ENCODE peak calls at places on chromosomes 6 and 20, in seven cellular contexts. S is A549, V is bronchial epithelial cell, Q is right lobe of liver, C is upper lobe of right lung, U is fibroblast of pulmonary artery, F is H9. E is an unnamed sample.

GRCh38 chr6:116370717-116371383 is at the start of gene DSE:
- DNase-seq in V (peak; percentile 73), U (peak; percentile 84), F (peak; percentile 85), S (peak; percentile 55), Q (peak; percentile 80), C (peak; percentile 92), E (peak; percentile 85)

GRCh38 chr6:7469696-7470095 is 71.8 kb upstream of the DSP start:
- DNase-seq in U (peak; percentile 27), V (no peak), Q (no peak), S (no peak), F (no peak), C (no peak), E (no peak)

GRCh38 chr6:71043902-71044301 is 87.0 kb upstream of the B3GAT2 start:
- DNase-seq in V (peak; percentile 5), F (no peak), Q (no peak), S (no peak), U (peak; percentile 20), C (no peak), E (no peak)

GRCh38 chr6:137490961-137491360 is 3.2 kb downstream of the OLIG3 start:
- DNase-seq in U (no peak), C (no peak), S (no peak), Q (no peak), V (no peak), F (peak; percentile 51), E (no peak)

GRCh38 chr6:111803804-111804203 is 69.4 kb downstream of the FYN start:
- DNase-seq in U (no peak), S (no peak), Q (no peak), V (no peak), C (no peak), F (no peak), E (no peak)

GRCh38 chr6:132995009-132995408 is 180.6 kb downstream of the RPS12 start:
- DNase-seq in U (no peak), S (no peak), Q (no peak), C (no peak), V (no peak), F (no peak), E (no peak)

GRCh38 chr20:2451939-2452732 is 18.5 kb downstream of the SNRPB start:
- DNase-seq in Q (peak; percentile 75), S (peak; percentile 81), C (no peak), F (peak; percentile 83), U (peak; percentile 84), V (peak; percentile 63), E (peak; percentile 90)

GRCh38 chr20:11972478-11972877 is 54.8 kb downstream of the BTBD3 start:
- DNase-seq in C (no peak), Q (no peak), U (no peak), F (no peak), S (no peak), V (no peak), E (no peak)

GRCh38 chr20:48153105-48153504 is 367.8 kb upstream of the SULF2 start:
- DNase-seq in C (no peak), V (no peak), F (no peak), U (no peak), S (no peak), Q (no peak), E (no peak)

GRCh38 chr6:110831405-110831804 is 16.1 kb upstream of the CDK19 start:
- DNase-seq in C (no peak), F (no peak), Q (no peak), U (no peak), S (no peak), V (no peak), E (no peak)

GRCh38 chr20:32574296-32575226 is 10.6 kb downstream of the NOL4L start:
- DNase-seq in C (no peak), S (peak; percentile 69), F (peak; percentile 64), V (peak; percentile 55), Q (no peak), U (peak; percentile 92), E (no peak)

GRCh38 chr20:10429443-10429981 is 4.5 kb downstream of the MKKS start:
- DNase-seq in S (no peak), U (no peak), Q (no peak), F (no peak), C (no peak), V (no peak), E (no peak)

GRCh38 chr6:100614933-100615332 is 150.2 kb upstream of the SIM1 start:
- DNase-seq in F (no peak), C (no peak), Q (no peak), S (no peak), V (no peak), U (no peak), E (no peak)

GRCh38 chr6:15874821-15875220 is 212.0 kb upstream of the DTNBP1 start:
- DNase-seq in F (no peak), C (no peak), U (peak; percentile 39), S (no peak), Q (no peak), V (peak; percentile 38), E (no peak)

GRCh38 chr6:83055366-83055964 is 10.2 kb downstream of the UBE3D start:
- DNase-seq in Q (no peak), C (no peak), S (peak; percentile 17), V (no peak), F (peak; percentile 40), U (peak; percentile 66), E (peak; percentile 55)

GRCh38 chr20:3316131-3316530 is 77.1 kb upstream of the SLC4A11 start:
- DNase-seq in S (no peak), F (no peak), U (no peak), V (no peak), C (no peak), Q (no peak), E (no peak)

GRCh38 chr6:85460951-85461805 is 11.3 kb downstream of the NT5E start:
- DNase-seq in Q (no peak), S (no peak), V (no peak), U (peak; percentile 90), C (no peak), F (no peak), E (no peak)

GRCh38 chr6:82178084-82178758 is 69.3 kb downstream of the IBTK start:
- DNase-seq in S (peak; percentile 13), U (peak; percentile 73), Q (no peak), F (no peak), V (peak; percentile 38), C (no peak), E (no peak)

GRCh38 chr6:163354085-163354484 is 60.4 kb upstream of the QKI start:
- DNase-seq in S (no peak), V (peak; percentile 49), U (peak; percentile 75), F (no peak), C (no peak), Q (no peak), E (no peak)

GRCh38 chr6:148538251-148539190 is 195.9 kb downstream of the SASH1 start:
- DNase-seq in Q (no peak), C (no peak), V (no peak), F (no peak), S (no peak), U (peak; percentile 42), E (peak; percentile 17)

GRCh38 chr6:43257746-43258145 is 14.5 kb downstream of the TTBK1 start:
- DNase-seq in Q (no peak), C (no peak), F (peak; percentile 30), S (no peak), V (no peak), U (no peak), E (no peak)

GRCh38 chr6:2791124-2792050 is 26.2 kb downstream of the WRNIP1 start:
- DNase-seq in C (no peak), F (peak; percentile 74), S (peak; percentile 79), V (peak; percentile 88), Q (peak; percentile 72), U (peak; percentile 89), E (peak; percentile 53)

GRCh38 chr6:2794171-2794730 is 29.1 kb downstream of the WRNIP1 start:
- DNase-seq in C (no peak), V (peak; percentile 79), F (no peak), S (no peak), U (no peak), Q (no peak), E (no peak)

GRCh38 chr6:2792330-2792729 is 27.1 kb downstream of the WRNIP1 start:
- DNase-seq in U (peak; percentile 32), C (no peak), Q (no peak), V (peak; percentile 88), S (no peak), F (no peak), E (no peak)

GRCh38 chr6:2793491-2794151 is 28.4 kb downstream of the WRNIP1 start:
- DNase-seq in Q (no peak), V (peak; percentile 53), F (no peak), C (no peak), S (no peak), U (no peak), E (no peak)

DNA sequence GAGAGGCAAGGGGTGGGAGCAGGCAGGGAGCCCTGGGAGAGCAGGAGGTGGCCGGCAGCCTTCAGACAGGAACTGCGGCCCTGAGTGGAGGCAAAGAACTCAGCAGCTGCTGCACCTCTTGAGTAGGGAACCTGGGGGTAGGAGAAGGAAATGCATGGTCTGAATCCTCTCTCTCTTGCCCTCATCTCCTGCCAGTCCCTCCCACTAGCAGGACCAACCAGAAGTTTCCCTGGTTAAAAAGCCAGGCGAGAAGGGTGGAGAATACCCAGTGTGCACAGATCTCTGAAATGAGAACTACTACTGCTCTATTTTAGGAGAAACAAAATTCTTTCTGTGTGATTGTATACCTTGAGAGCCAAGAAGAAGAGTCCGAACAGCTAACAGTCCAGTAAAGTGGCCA is 25.4 kb downstream of the WRNIP1 start:
- DNase-seq in V (peak; percentile 49), C (no peak), Q (no peak), F (peak; percentile 79), U (peak; percentile 43), S (peak; percentile 47), E (no peak)
- TF ChIP-seq CTCF in V (peak; percentile 13), C (no peak), Q (no peak), F (no peak), U (no peak), S (no peak), E (no peak)

GRCh38 chr6:31689249-31690110 is 8.6 kb upstream of the LY6G5C start:
- DNase-seq in U (no peak), V (no peak), S (no peak), Q (no peak), C (no peak), F (peak; percentile 65), E (no peak)
- TF ChIP-seq CTCF in U (peak; percentile 42), V (peak; percentile 59), S (peak; percentile 18), Q (no peak), C (peak; percentile 25), F (peak; percentile 71), E (peak; percentile 24)

DNA sequence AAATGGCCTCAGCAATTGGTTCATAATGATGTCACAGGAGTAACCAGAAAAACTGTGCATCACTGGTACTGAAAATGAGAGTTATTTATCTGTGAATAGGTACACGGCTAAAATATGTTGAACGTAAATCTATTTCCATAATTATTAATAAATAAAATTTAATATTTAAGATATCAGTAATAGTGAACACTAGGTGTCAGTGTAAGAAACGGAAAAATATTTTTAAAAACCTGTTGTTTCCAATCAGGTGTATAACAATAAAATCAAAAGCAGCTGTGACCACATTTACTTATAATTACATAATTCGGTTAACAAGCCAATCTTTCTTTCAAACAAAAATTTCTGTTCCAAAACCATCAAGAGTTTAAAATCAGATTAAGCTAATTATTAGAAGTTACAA is 241.4 kb upstream of the RUNX2 start:
- DNase-seq in C (no peak), V (peak; percentile 29), U (peak; percentile 17), F (no peak), Q (no peak), S (no peak), E (no peak)
- TF ChIP-seq CTCF in C (no peak), V (no peak), U (no peak), F (no peak), Q (peak; percentile 19), S (peak; percentile 19), E (no peak)

GRCh38 chr6:117613920-117614535 is 11.7 kb upstream of the GOPC start:
- DNase-seq in V (no peak), S (no peak), U (no peak), Q (no peak), F (no peak), C (no peak), E (no peak)
- TF ChIP-seq CTCF in V (no peak), S (no peak), U (no peak), Q (no peak), F (no peak), C (no peak), E (no peak)

GRCh38 chr6:28767691-28768090 is 156.1 kb downstream of the TRIM27 start:
- DNase-seq in F (no peak), U (no peak), S (no peak), V (no peak), C (no peak), Q (no peak), E (no peak)
- TF ChIP-seq CTCF in F (no peak), U (no peak), S (no peak), V (no peak), C (no peak), Q (no peak), E (no peak)

E was measured in nephron progenitor cell.